ENCODE peak calls at places on chromosomes 3 and 15, in four cellular contexts. Q is astrocyte of the spinal cord, K is AG09309, Z is GM06990. B is an unnamed sample.

GRCh38 chr3:54131026-54131605 is 8.8 kb downstream of the CACNA2D3 start:
- DNase-seq in Q (no peak), K (no peak), Z (no peak), B (no peak)

GRCh38 chr3:124883191-124883747 is 3.9 kb downstream of the ITGB5 start:
- DNase-seq in Q (peak; percentile 14), K (no peak), Z (no peak), B (no peak)

GRCh38 chr3:52596658-52597265 is 60.4 kb downstream of the UQCC5 start:
- DNase-seq in Q (no peak), K (no peak), Z (no peak), B (no peak)

GRCh38 chr3:51374456-51374855 is 10.6 kb upstream of the MANF start:
- DNase-seq in Q (no peak), K (no peak), Z (no peak), B (no peak)

GRCh38 chr3:49158108-49158709 is 7.9 kb downstream of the CCDC71 start:
- DNase-seq in Q (no peak), K (no peak), Z (no peak), B (no peak)

GRCh38 chr3:141150431-141150830 is 81.2 kb upstream of the PXYLP1 start:
- DNase-seq in Q (no peak), K (no peak), Z (no peak), B (no peak)

GRCh38 chr3:48991851-48992545 is 2.0 kb downstream of the P4HTM start:
- DNase-seq in Q (no peak), K (no peak), Z (no peak), B (no peak)

GRCh38 chr3:123791417-123791816 is 92.7 kb downstream of the MYLK start:
- DNase-seq in Q (peak; percentile 85), K (no peak), Z (no peak), B (no peak)

GRCh38 chr3:9934235-9934621 is 594 bp downstream of the CRELD1 start:
- DNase-seq in Q (no peak), K (no peak), Z (no peak), B (no peak)

GRCh38 chr3:189714991-189715961 is 84.1 kb downstream of the TP63 start:
- DNase-seq in Q (peak; percentile 79), K (peak; percentile 61), Z (peak; percentile 34), B (peak; percentile 11)

GRCh38 chr3:72657666-72658065 is 190.6 kb downstream of the SHQ1 start:
- DNase-seq in Q (peak; percentile 16), K (no peak), Z (no peak), B (no peak)

GRCh38 chr15:29774900-29775299 is 47.4 kb downstream of the TJP1 start:
- DNase-seq in Q (peak; percentile 81), K (peak; percentile 61), Z (no peak), B (no peak)

GRCh38 chr3:183653209-183654064 is 18.0 kb downstream of the KLHL24 start:
- DNase-seq in Q (peak; percentile 27), K (no peak), Z (no peak), B (no peak)

GRCh38 chr3:110773413-110773954 is 298.1 kb upstream of the NECTIN3 start:
- DNase-seq in Q (peak; percentile 85), K (peak; percentile 47), Z (no peak), B (no peak)

GRCh38 chr3:46972396-46972795 is 4.1 kb downstream of the CCDC12 start:
- DNase-seq in Q (no peak), K (no peak), Z (no peak), B (no peak)

GRCh38 chr3:37811625-37812356 is 49.9 kb upstream of the CTDSPL start:
- DNase-seq in Q (no peak), K (no peak), Z (no peak), B (no peak)

GRCh38 chr3:50100956-50101845 is 12.5 kb downstream of the RBM5 start:
- DNase-seq in Q (peak; percentile 26), K (peak; percentile 11), Z (no peak), B (no peak)

GRCh38 chr3:184523825-184524615 is 37.6 kb upstream of the EPHB3 start:
- DNase-seq in Q (peak; percentile 30), K (no peak), Z (no peak), B (no peak)

GRCh38 chr15:29685156-29686078 is 136.9 kb downstream of the TJP1 start:
- DNase-seq in Q (peak; percentile 68), K (no peak), Z (no peak), B (no peak)

GRCh38 chr3:114879059-114880031 is 267.7 kb downstream of the ZBTB20 start:
- DNase-seq in Q (peak; percentile 62), K (no peak), Z (no peak), B (peak; percentile 18)

GRCh38 chr3:27533718-27534578 is 49.8 kb upstream of the SLC4A7 start:
- DNase-seq in Q (peak; percentile 99), K (peak; percentile 98), Z (peak; percentile 40), B (peak; percentile 27)

GRCh38 chr3:62164196-62164595 is 209.2 kb downstream of the FEZF2 start:
- DNase-seq in Q (no peak), K (no peak), Z (no peak), B (no peak)

GRCh38 chr3:10581251-10581650 is 75.9 kb upstream of the ATP2B2 start:
- DNase-seq in Q (peak; percentile 52), K (peak; percentile 27), Z (no peak), B (no peak)

GRCh38 chr3:8532251-8532831 is 30.7 kb downstream of the LMCD1 start:
- DNase-seq in Q (peak; percentile 32), K (no peak), Z (no peak), B (no peak)

GRCh38 chr3:100891033-100891432 is 102.2 kb downstream of the ABI3BP start:
- DNase-seq in Q (peak; percentile 65), K (no peak), Z (no peak), B (no peak)

GRCh38 chr3:78659386-78659987 is 1108.3 kb downstream of the ROBO1 start:
- DNase-seq in Q (peak; percentile 61), K (no peak), Z (no peak), B (peak; percentile 11)

GRCh38 chr15:67762610-67763368 is 62.5 kb upstream of the SKOR1 start:
- DNase-seq in Q (no peak), K (peak; percentile 31), Z (peak; percentile 69), B (peak; percentile 71)

GRCh38 chr15:78067328-78068241 is 9.9 kb downstream of the TBC1D2B start:
- DNase-seq in Q (no peak), K (no peak), Z (no peak), B (no peak)

GRCh38 chr3:132318451-132318850 is 1.2 kb downstream of the ACP3 start:
- DNase-seq in Q (peak; percentile 9), K (no peak), Z (no peak), B (no peak)

GRCh38 chr15:89187911-89188514 is 33.4 kb downstream of the RLBP1 start:
- DNase-seq in Q (no peak), K (no peak), Z (no peak), B (no peak)

GRCh38 chr3:16302082-16302631 is 37.1 kb downstream of the OXNAD1 start:
- DNase-seq in Q (no peak), K (no peak), Z (peak; percentile 23), B (no peak)

GRCh38 chr15:88255109-88255495 is 1.4 kb downstream of the NTRK3 start:
- DNase-seq in Q (no peak), K (no peak), Z (no peak), B (no peak)

GRCh38 chr3:160480931-160481330 is 31.3 kb upstream of the TRIM59 start:
- DNase-seq in Q (no peak), K (no peak), Z (no peak), B (no peak)

GRCh38 chr3:151673974-151674373 is 59.8 kb upstream of the AADACL2 start:
- DNase-seq in Q (no peak), K (no peak), Z (no peak), B (no peak)

GRCh38 chr15:72532991-72533601 is 59.0 kb downstream of the ARIH1 start:
- DNase-seq in Q (no peak), K (no peak), Z (no peak), B (no peak)
- TF ChIP-seq CTCF in Q (peak; percentile 46), K (peak; percentile 39), Z (peak; percentile 52), B (peak; percentile 47)

DNA sequence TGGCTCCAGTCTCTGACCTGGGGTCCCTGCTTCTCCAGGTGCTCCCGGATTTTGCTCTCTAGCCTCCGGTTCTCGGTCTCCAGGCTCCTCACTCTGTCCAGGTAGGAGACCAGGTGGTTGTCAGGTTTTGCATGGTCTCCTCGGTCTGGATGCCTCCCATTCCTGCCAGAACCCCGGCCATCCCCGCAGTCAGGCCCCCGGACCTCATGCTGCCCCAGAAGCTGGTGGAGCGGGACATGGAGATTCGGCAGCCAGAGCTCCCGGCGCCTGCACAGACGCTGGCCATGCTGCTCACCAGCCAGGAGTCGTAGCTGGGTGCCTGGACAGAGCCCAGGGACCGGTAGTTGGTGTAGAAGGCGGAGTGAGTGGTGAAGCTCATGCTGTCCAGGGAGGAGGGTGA is 3.6 kb upstream of the CCNL1 start:
- DNase-seq in Q (no peak), K (no peak), Z (no peak), B (no peak)
- TF ChIP-seq CTCF in Q (no peak), K (no peak), Z (no peak), B (no peak)

GRCh38 chr3:128745742-128746141 is 19.8 kb downstream of the RAB7A start:
- DNase-seq in Q (no peak), K (no peak), Z (no peak), B (no peak)
- TF ChIP-seq CTCF in Q (no peak), K (no peak), Z (no peak), B (no peak)

GRCh38 chr3:187946031-187946691 is 200.9 kb upstream of the BCL6 start:
- DNase-seq in Q (peak; percentile 35), K (no peak), Z (no peak), B (no peak)
- TF ChIP-seq CTCF in Q (no peak), K (no peak), Z (no peak), B (no peak)

DNA sequence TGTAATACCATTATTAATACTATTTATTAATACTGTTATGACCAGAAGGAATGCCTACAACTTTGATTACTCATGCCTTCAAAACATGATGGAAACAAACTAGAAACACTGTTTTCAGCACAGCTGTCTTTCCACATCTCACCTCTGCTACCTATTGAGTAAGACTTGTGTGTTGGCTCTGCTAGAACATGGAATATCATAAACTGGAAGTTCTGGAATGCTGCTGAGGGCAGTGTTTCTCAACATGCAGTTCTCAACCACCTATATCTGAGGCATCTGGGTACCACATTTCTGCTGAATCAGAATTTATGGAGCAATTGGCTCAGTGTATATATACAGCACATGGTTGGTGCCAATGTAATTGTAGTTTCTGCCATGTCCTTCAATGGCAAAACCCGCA is 392.1 kb downstream of the TUSC7 start:
- DNase-seq in Q (no peak), K (no peak), Z (no peak), B (no peak)
- TF ChIP-seq CTCF in Q (no peak), K (no peak), Z (no peak), B (no peak)

GRCh38 chr15:63778800-63779199 is 54.9 kb downstream of the HERC1 start:
- DNase-seq in Q (no peak), K (no peak), Z (no peak), B (no peak)
- TF ChIP-seq CTCF in Q (no peak), K (no peak), Z (no peak), B (no peak)

GRCh38 chr3:194274424-194275085 is 76.6 kb downstream of the CPN2 start:
- DNase-seq in Q (no peak), K (no peak), Z (no peak), B (peak; percentile 16)
- TF ChIP-seq CTCF in Q (no peak), K (no peak), Z (no peak), B (no peak)

DNA sequence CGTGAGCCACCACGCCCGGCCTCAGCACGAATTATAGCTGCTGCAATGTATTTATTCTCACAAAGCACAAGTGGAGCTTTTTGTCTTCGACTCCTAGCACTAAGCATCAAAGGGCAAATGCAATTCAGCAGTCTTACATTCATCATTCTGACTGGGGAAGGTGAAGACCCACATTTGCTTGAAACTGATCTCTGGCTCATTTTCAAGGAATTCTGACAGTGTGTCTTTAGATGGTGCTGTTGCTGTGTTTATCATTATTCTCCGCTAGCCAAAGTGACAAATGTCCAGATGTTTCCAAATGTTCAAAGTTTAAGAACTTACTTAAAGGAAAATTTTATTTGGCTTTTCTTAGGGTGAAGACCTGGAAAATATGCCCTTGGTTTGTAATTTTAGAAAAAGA is 55.9 kb downstream of the SGO1 start:
- DNase-seq in Q (no peak), K (no peak), Z (no peak), B (no peak)
- TF ChIP-seq CTCF in Q (no peak), K (no peak), Z (no peak), B (no peak)